ENCODE peak calls at places on chromosomes 4 and X, in six cellular contexts. One of them, this sample, is unnamed.

GRCh38 chrX:56728752-56729151 is 291 bp upstream of the NBDY start:
- DNase-seq in H7: no peak
- DNase-seq in GM23338: peak
- DNase-seq in prostate gland: peak
- DNase-seq in adrenal gland: peak
- DNase-seq in aorta: no peak
- DNase-seq in this sample: no peak

GRCh38 chrX:68829594-68830485 is 1.0 kb downstream of the EFNB1 start:
- DNase-seq in H7: peak
- DNase-seq in GM23338: peak
- DNase-seq in prostate gland: no peak
- DNase-seq in adrenal gland: peak
- DNase-seq in aorta: no peak
- DNase-seq in this sample: peak

GRCh38 chr4:61693520-61693919 is 493.4 kb downstream of the ADGRL3 start:
- DNase-seq in H7: no peak
- DNase-seq in GM23338: no peak
- DNase-seq in prostate gland: no peak
- DNase-seq in adrenal gland: no peak
- DNase-seq in aorta: no peak
- DNase-seq in this sample: no peak

GRCh38 chrX:151397741-151398070 is 700 bp downstream of the VMA21 start:
- DNase-seq in H7: peak
- DNase-seq in GM23338: peak
- DNase-seq in prostate gland: no peak
- DNase-seq in adrenal gland: no peak
- DNase-seq in aorta: no peak
- DNase-seq in this sample: no peak

GRCh38 chr4:123463869-123464268 is 67.3 kb downstream of the SPRY1 start:
- DNase-seq in H7: no peak
- DNase-seq in GM23338: no peak
- DNase-seq in prostate gland: no peak
- DNase-seq in adrenal gland: no peak
- DNase-seq in aorta: no peak
- DNase-seq in this sample: no peak

GRCh38 chr4:159107203-159107921 is 4.5 kb downstream of the RAPGEF2 start:
- DNase-seq in H7: no peak
- DNase-seq in GM23338: no peak
- DNase-seq in prostate gland: no peak
- DNase-seq in adrenal gland: no peak
- DNase-seq in aorta: no peak
- DNase-seq in this sample: no peak

GRCh38 chr4:107838763-107839162 is 14.0 kb downstream of the SGMS2 start:
- DNase-seq in H7: no peak
- DNase-seq in GM23338: no peak
- DNase-seq in prostate gland: no peak
- DNase-seq in adrenal gland: no peak
- DNase-seq in aorta: no peak
- DNase-seq in this sample: no peak

GRCh38 chrX:43836435-43837184 is 45.6 kb downstream of the MAOB start:
- DNase-seq in H7: no peak
- DNase-seq in GM23338: peak
- DNase-seq in prostate gland: no peak
- DNase-seq in adrenal gland: no peak
- DNase-seq in aorta: no peak
- DNase-seq in this sample: no peak

GRCh38 chr4:1871471-1872021 is 353 bp downstream of the NSD2 start:
- DNase-seq in H7: peak
- DNase-seq in GM23338: peak
- DNase-seq in prostate gland: no peak
- DNase-seq in adrenal gland: peak
- DNase-seq in aorta: peak
- DNase-seq in this sample: no peak

GRCh38 chr4:155973639-155974475 is 20.2 kb upstream of the CTSO start:
- DNase-seq in H7: no peak
- DNase-seq in GM23338: peak
- DNase-seq in prostate gland: no peak
- DNase-seq in adrenal gland: no peak
- DNase-seq in aorta: no peak
- DNase-seq in this sample: no peak

GRCh38 chr4:105624530-105624929 is 72.1 kb downstream of the ARHGEF38 start:
- DNase-seq in H7: no peak
- DNase-seq in GM23338: no peak
- DNase-seq in prostate gland: no peak
- DNase-seq in adrenal gland: peak
- DNase-seq in aorta: peak
- DNase-seq in this sample: peak

GRCh38 chr4:76091052-76091451 is 16.5 kb downstream of the ART3 start:
- DNase-seq in H7: no peak
- DNase-seq in GM23338: no peak
- DNase-seq in prostate gland: no peak
- DNase-seq in adrenal gland: no peak
- DNase-seq in aorta: no peak
- DNase-seq in this sample: no peak

GRCh38 chr4:88958080-88958479 is 98.9 kb downstream of the FAM13A start:
- DNase-seq in H7: no peak
- DNase-seq in GM23338: peak
- DNase-seq in prostate gland: no peak
- DNase-seq in adrenal gland: peak
- DNase-seq in aorta: no peak
- DNase-seq in this sample: no peak

DNA sequence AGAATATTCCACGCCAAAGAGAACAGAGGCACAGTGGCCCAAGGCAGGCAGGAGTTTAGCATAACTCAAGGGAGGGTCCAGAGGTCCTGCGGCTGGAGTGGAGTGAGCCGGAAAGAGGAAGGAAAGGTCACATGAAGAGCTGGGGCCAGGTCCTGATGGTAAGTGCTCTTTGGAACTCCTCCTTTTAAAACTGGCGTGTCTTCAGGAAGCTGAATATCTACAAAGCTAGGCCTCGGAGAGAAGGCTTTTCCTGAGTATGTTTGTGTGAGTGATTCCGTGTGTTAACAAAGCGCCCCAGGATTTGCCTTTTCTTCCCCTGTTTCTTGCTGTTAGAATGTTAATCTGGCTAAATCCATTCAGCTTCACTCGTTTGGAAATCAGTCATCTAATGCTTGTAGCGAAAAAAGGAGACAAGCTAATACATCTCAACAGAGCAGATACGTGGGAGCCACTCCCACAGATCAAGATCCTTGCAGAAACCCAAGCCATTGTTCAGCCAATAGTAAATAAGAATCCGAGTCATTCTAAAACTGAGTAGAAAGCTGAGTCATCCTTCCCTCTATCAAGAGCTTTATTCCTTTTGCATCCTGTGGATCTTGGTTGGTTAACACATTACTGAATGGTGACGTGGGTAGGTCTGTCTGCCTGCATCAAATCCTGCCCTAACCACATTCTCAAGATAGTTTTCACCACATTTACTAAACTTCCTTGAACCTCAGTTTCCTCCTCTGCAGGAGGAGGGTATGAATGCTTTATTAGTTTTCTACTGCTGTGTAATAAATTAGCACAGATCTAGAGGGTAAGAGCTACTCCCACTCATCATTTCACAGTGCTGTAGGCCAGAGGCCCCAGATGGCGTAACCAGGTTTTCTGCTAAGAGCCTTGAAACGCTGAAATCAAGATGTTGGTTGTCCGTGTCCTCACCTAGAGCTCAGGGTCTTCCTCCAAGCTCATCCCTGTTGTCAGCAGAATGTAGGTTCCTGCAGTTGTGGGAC is 43.2 kb upstream of the RBM47 start:
- DNase-seq in H7: peak
- DNase-seq in GM23338: peak
- DNase-seq in prostate gland: no peak
- DNase-seq in adrenal gland: peak
- DNase-seq in aorta: peak
- DNase-seq in this sample: peak
- H3K4me3 ChIP-seq in H7: no peak
- H3K4me3 ChIP-seq in GM23338: no peak
- H3K4me3 ChIP-seq in prostate gland: no peak
- H3K4me3 ChIP-seq in adrenal gland: no peak
- H3K4me3 ChIP-seq in aorta: no peak
- H3K4me3 ChIP-seq in this sample: no peak

DNA sequence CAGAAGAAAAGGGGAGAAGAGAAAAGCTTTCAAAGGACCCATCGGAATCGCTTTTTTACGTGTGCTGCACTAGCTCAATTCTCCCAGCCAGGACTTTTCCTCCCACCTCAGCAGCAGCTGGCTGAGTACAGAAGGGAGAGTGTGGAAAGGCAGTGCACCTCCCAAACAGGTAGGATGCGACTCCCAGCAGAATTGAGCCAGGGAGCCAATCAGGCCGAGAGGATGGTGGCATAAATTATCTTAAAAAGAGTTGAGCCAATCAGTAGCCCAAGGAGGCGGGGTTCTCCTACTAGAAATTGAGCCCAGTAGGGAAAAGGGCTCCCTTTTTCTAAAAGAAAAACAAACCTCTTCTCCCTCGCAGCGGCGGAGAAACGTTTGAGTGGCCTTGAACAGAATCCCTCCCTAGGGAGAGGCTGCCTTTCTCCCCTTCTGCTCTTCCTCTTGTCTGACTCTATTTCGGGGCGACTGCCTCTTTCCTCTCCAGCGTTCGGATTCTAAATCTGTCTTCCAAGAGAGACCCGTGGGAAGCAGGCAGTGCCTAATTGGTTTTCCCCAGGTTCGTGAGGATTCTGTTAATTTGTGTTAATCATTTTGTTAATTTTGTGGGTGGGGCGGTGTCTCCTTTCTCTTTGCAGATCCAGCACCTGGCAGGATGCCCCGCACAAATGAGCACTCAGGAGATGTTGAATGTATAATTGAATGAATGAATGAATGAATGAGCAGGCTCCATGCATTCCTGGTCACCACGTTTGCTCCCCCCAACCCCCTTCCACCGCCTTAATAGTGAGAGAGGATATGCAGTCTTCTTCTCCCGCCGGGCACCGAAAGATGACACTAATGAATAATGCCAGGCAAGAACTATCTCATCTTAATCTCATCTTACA is at the start of gene GABRG1:
- DNase-seq in H7: peak
- DNase-seq in GM23338: peak
- DNase-seq in prostate gland: no peak
- DNase-seq in adrenal gland: peak
- DNase-seq in aorta: no peak
- DNase-seq in this sample: no peak
- H3K4me3 ChIP-seq in H7: peak
- H3K4me3 ChIP-seq in GM23338: peak
- H3K4me3 ChIP-seq in prostate gland: no peak
- H3K4me3 ChIP-seq in adrenal gland: no peak
- H3K4me3 ChIP-seq in aorta: no peak
- H3K4me3 ChIP-seq in this sample: no peak

DNA sequence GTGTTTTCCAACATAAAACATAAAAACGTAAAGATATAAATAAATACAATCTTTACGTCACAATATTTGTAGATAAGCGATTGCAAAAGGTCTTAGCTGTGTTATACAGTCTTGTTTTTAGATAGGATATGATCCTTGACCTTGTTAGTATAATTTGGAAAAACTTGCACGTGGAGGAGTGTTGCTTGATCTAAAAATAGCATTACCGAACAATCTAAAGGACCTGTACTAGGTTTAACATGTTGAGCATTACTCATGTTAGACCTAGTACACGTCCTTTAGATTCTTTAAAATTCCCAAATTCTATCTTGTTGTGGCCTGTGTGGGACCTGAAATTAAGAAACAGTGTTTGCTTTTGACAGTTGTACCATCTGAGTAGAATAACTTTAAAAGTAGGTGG is 1.7 kb downstream of the METAP1 start:
- DNase-seq in H7: no peak
- DNase-seq in GM23338: no peak
- DNase-seq in prostate gland: no peak
- DNase-seq in adrenal gland: no peak
- DNase-seq in aorta: no peak
- DNase-seq in this sample: no peak
- H3K4me3 ChIP-seq in H7: no peak
- H3K4me3 ChIP-seq in GM23338: peak
- H3K4me3 ChIP-seq in prostate gland: peak
- H3K4me3 ChIP-seq in adrenal gland: no peak
- H3K4me3 ChIP-seq in aorta: no peak
- H3K4me3 ChIP-seq in this sample: peak

GRCh38 chr4:40702800-40703151 is 47.0 kb upstream of the NSUN7 start:
- DNase-seq in H7: no peak
- DNase-seq in GM23338: no peak
- DNase-seq in prostate gland: no peak
- DNase-seq in adrenal gland: no peak
- DNase-seq in aorta: no peak
- DNase-seq in this sample: no peak
- H3K4me3 ChIP-seq in H7: no peak
- H3K4me3 ChIP-seq in GM23338: no peak
- H3K4me3 ChIP-seq in prostate gland: no peak
- H3K4me3 ChIP-seq in adrenal gland: no peak
- H3K4me3 ChIP-seq in aorta: no peak
- H3K4me3 ChIP-seq in this sample: no peak

This sample was measured in left ventricle myocardium inferior.